ENCODE peak calls at places on chromosomes 5 and 9, in nine cellular contexts. G is LoVo; L is stimulated activated CD4-positive, alpha-beta T cell treated with anti-CD3 and anti-CD28 coated beads, Interleukin-12 subunit alpha, Interleukin-12 subunit beta, amount 100 ng/mL, for 24 hours; K is hypothalamus; D is RWPE1; H is NCI-H774; E is HFFc6; Y is K562; U is GM12865. A is an unnamed sample.

GRCh38 chr5:11335881-11336760 is 568.1 kb downstream of the CTNND2 start:
- DNase-seq in G (no peak), L (no peak), K (no peak), D (no peak), H (no peak), E (no peak), Y (no peak), U (no peak), A (no peak)

GRCh38 chr5:169162407-169162806 is 138.5 kb downstream of the SLIT3 start:
- DNase-seq in G (no peak), L (no peak), K (no peak), D (no peak), H (no peak), E (peak; percentile 43), Y (no peak), U (no peak), A (no peak)

GRCh38 chr5:128083811-128084227 is 253 bp downstream of the SLC12A2 start:
- DNase-seq in G (no peak), L (no peak), K (no peak), D (peak; percentile 46), H (no peak), E (no peak), Y (no peak), U (no peak), A (peak; percentile 80)

GRCh38 chr9:79615038-79615437 is 43.3 kb downstream of the TLE4 start:
- DNase-seq in G (no peak), L (no peak), K (no peak), D (no peak), H (no peak), E (no peak), Y (no peak), U (no peak), A (no peak)

GRCh38 chr9:75001719-75002421 is 26.2 kb downstream of the CARNMT1 start:
- DNase-seq in G (peak; percentile 76), L (no peak), K (no peak), D (peak; percentile 40), H (peak; percentile 56), E (peak; percentile 82), Y (peak; percentile 29), U (peak; percentile 90), A (peak; percentile 46)

GRCh38 chr5:23507278-23507685 is at the start of gene PRDM9:
- DNase-seq in G (no peak), L (no peak), K (no peak), D (no peak), H (peak; percentile 97), E (no peak), Y (peak; percentile 7), U (no peak), A (no peak)

GRCh38 chr9:87620727-87621322 is 105.1 kb upstream of the CTSL start:
- DNase-seq in G (no peak), L (no peak), K (peak; percentile 9), D (no peak), H (no peak), E (no peak), Y (no peak), U (no peak), A (no peak)

GRCh38 chr9:77712533-77713130 is 64.5 kb upstream of the GNA14 start:
- DNase-seq in G (no peak), L (no peak), K (no peak), D (peak; percentile 43), H (no peak), E (peak; percentile 85), Y (no peak), U (no peak), A (peak; percentile 46)

GRCh38 chr9:72431036-72431435 is 66.0 kb upstream of the ZFAND5 start:
- DNase-seq in G (no peak), L (no peak), K (no peak), D (no peak), H (no peak), E (no peak), Y (no peak), U (no peak), A (no peak)